ENCODE peak calls at places on chromosomes 11 and 22, in five cellular contexts. One of them, this sample, is unnamed. For H3K4me1, the result is how much of the 10 kb centered on the place peaks cover.

GRCh38 chr11:120012245-120012644 is 125.7 kb downstream of the TRIM29 start:
- DNase-seq in GM23338: no peak
- DNase-seq in Panc1: no peak
- DNase-seq in HCT116: no peak
- DNase-seq in spleen: no peak
- DNase-seq in this sample: no peak

GRCh38 chr22:41350087-41350486 is 31.7 kb upstream of the TEF start:
- DNase-seq in GM23338: no peak
- DNase-seq in Panc1: no peak
- DNase-seq in HCT116: no peak
- DNase-seq in spleen: no peak
- DNase-seq in this sample: no peak

GRCh38 chr11:112412383-112412782 is 151.7 kb upstream of the PLET1 start:
- DNase-seq in GM23338: no peak
- DNase-seq in Panc1: no peak
- DNase-seq in HCT116: no peak
- DNase-seq in spleen: no peak
- DNase-seq in this sample: no peak

GRCh38 chr22:33918676-33919590 is 1.3 kb downstream of the LARGE1 start:
- DNase-seq in GM23338: no peak
- DNase-seq in Panc1: no peak
- DNase-seq in HCT116: no peak
- DNase-seq in spleen: no peak
- DNase-seq in this sample: peak

GRCh38 chr11:72805214-72805613 is 9.0 kb upstream of the ATG16L2 start:
- DNase-seq in GM23338: no peak
- DNase-seq in Panc1: no peak
- DNase-seq in HCT116: no peak
- DNase-seq in spleen: no peak
- DNase-seq in this sample: no peak

GRCh38 chr11:22832315-22833041 is 2.9 kb upstream of the SVIP start:
- DNase-seq in GM23338: no peak
- DNase-seq in Panc1: no peak
- DNase-seq in HCT116: peak
- DNase-seq in spleen: no peak
- DNase-seq in this sample: no peak

GRCh38 chr22:50284479-50284878 is 14.3 kb upstream of the MAPK11 start:
- DNase-seq in GM23338: no peak
- DNase-seq in Panc1: no peak
- DNase-seq in HCT116: no peak
- DNase-seq in spleen: no peak
- DNase-seq in this sample: no peak

GRCh38 chr11:23727821-23728220 is 769.0 kb upstream of the LUZP2 start:
- DNase-seq in GM23338: no peak
- DNase-seq in Panc1: no peak
- DNase-seq in HCT116: no peak
- DNase-seq in spleen: no peak
- DNase-seq in this sample: no peak

GRCh38 chr11:21511835-21512440 is 680.9 kb upstream of the ANO5 start:
- DNase-seq in GM23338: peak
- DNase-seq in Panc1: peak
- DNase-seq in HCT116: peak
- DNase-seq in spleen: no peak
- DNase-seq in this sample: peak

GRCh38 chr11:106442032-106442431 is 364.6 kb downstream of the AASDHPPT start:
- DNase-seq in GM23338: no peak
- DNase-seq in Panc1: no peak
- DNase-seq in HCT116: no peak
- DNase-seq in spleen: no peak
- DNase-seq in this sample: no peak

GRCh38 chr11:88064097-88064705 is 111.0 kb downstream of the RAB38 start:
- DNase-seq in GM23338: no peak
- DNase-seq in Panc1: no peak
- DNase-seq in HCT116: no peak
- DNase-seq in spleen: no peak
- DNase-seq in this sample: no peak

GRCh38 chr11:9571766-9572120 is 1.7 kb upstream of the WEE1 start:
- DNase-seq in GM23338: no peak
- DNase-seq in Panc1: no peak
- DNase-seq in HCT116: no peak
- DNase-seq in spleen: no peak
- DNase-seq in this sample: no peak

GRCh38 chr11:119026970-119027369 is 3.7 kb downstream of the SLC37A4 start:
- DNase-seq in GM23338: no peak
- DNase-seq in Panc1: no peak
- DNase-seq in HCT116: no peak
- DNase-seq in spleen: peak
- DNase-seq in this sample: no peak

GRCh38 chr11:71300187-71300586 is 47.8 kb upstream of the SHANK2 start:
- DNase-seq in GM23338: no peak
- DNase-seq in Panc1: no peak
- DNase-seq in HCT116: no peak
- DNase-seq in spleen: no peak
- DNase-seq in this sample: no peak

GRCh38 chr11:36360833-36361232 is 64.7 kb downstream of the PRR5L start:
- DNase-seq in GM23338: no peak
- DNase-seq in Panc1: no peak
- DNase-seq in HCT116: no peak
- DNase-seq in spleen: no peak
- DNase-seq in this sample: no peak

GRCh38 chr11:17224727-17225126 is 16.9 kb upstream of the PIK3C2A start:
- DNase-seq in GM23338: no peak
- DNase-seq in Panc1: no peak
- DNase-seq in HCT116: no peak
- DNase-seq in spleen: no peak
- DNase-seq in this sample: no peak

GRCh38 chr11:70501933-70502540 is 103.7 kb downstream of the CTTN start:
- DNase-seq in GM23338: no peak
- DNase-seq in Panc1: no peak
- DNase-seq in HCT116: no peak
- DNase-seq in spleen: peak
- DNase-seq in this sample: no peak

GRCh38 chr11:34331329-34331728 is 26.5 kb downstream of the ABTB2 start:
- DNase-seq in GM23338: no peak
- DNase-seq in Panc1: no peak
- DNase-seq in HCT116: no peak
- DNase-seq in spleen: no peak
- DNase-seq in this sample: peak

DNA sequence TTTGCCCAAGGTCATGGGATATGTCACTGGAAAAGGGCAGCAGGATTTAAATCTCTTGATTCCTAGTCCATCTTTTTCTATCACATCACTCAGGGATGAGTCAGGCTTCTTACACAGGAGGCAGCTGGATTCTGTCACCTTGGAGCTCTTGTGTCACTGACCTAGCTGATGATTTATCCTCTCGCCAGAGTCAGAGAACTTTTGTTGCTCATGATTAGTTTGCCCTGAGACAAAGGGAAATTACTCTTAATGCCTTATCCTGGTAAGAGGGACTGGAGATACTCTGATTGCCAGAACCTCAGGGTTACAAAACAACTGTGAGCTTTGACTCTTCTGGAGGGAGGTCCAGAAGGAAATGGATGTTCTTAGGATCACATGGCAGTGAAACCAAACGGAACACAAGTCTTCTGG is 10.1 kb downstream of the COA4 start:
- DNase-seq in GM23338: no peak
- DNase-seq in Panc1: peak
- DNase-seq in HCT116: peak
- DNase-seq in spleen: no peak
- DNase-seq in this sample: no peak
- TF ChIP-seq POLR2AphosphoS5 in GM23338: no peak
- TF ChIP-seq POLR2AphosphoS5 in Panc1: no peak
- TF ChIP-seq POLR2AphosphoS5 in HCT116: no peak
- TF ChIP-seq POLR2AphosphoS5 in spleen: no peak
- TF ChIP-seq POLR2AphosphoS5 in this sample: no peak

GRCh38 chr22:32482708-32483107 is 8.1 kb downstream of the FBXO7 start:
- DNase-seq in GM23338: no peak
- DNase-seq in Panc1: no peak
- DNase-seq in HCT116: no peak
- DNase-seq in spleen: no peak
- DNase-seq in this sample: no peak

GRCh38 chr22:32477608-32478007 is 3.0 kb downstream of the FBXO7 start:
- DNase-seq in GM23338: no peak
- DNase-seq in Panc1: no peak
- DNase-seq in HCT116: no peak
- DNase-seq in spleen: no peak
- DNase-seq in this sample: no peak

GRCh38 chr22:32478994-32479393 is 4.4 kb downstream of the FBXO7 start:
- DNase-seq in GM23338: no peak
- DNase-seq in Panc1: no peak
- DNase-seq in HCT116: no peak
- DNase-seq in spleen: no peak
- DNase-seq in this sample: no peak

GRCh38 chr22:32476804-32477203 is 2.2 kb downstream of the FBXO7 start:
- DNase-seq in GM23338: no peak
- DNase-seq in Panc1: no peak
- DNase-seq in HCT116: no peak
- DNase-seq in spleen: no peak
- DNase-seq in this sample: no peak

DNA sequence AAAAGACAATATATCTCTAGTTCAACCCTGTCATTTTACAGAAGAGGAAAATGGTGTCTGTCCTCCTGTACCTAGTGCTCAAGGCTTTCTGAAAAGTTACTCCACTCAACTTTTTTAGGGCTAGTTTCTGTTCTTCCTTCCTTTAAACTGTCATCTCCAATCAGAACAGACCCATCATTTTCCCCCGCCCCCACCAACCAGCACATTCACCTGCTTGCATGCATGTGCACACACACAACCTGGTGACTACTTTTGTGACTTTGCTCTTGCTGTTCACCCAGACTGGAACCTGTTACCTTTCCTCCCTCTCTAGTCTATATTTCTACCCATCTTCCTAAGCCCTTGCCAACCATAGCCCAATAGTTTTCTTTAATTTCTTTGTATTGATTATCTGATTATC is 5.6 kb downstream of the FBXO7 start:
- DNase-seq in GM23338: no peak
- DNase-seq in Panc1: no peak
- DNase-seq in HCT116: no peak
- DNase-seq in spleen: no peak
- DNase-seq in this sample: no peak
- H3K4me1 ChIP-seq in GM23338: under half
- H3K4me1 ChIP-seq in Panc1: under half
- H3K4me1 ChIP-seq in HCT116: under half
- H3K4me1 ChIP-seq in spleen: half or more
- H3K4me1 ChIP-seq in this sample: under half

GRCh38 chr11:76786053-76787014 is 3.2 kb downstream of the TSKU start:
- DNase-seq in GM23338: no peak
- DNase-seq in Panc1: no peak
- DNase-seq in HCT116: no peak
- DNase-seq in spleen: peak
- DNase-seq in this sample: no peak
- H3K4me3 ChIP-seq in GM23338: peak
- H3K4me3 ChIP-seq in Panc1: no peak
- H3K4me3 ChIP-seq in HCT116: no peak
- H3K4me3 ChIP-seq in spleen: no peak
- H3K4me3 ChIP-seq in this sample: no peak

GRCh38 chr22:45448431-45448830 is 34.9 kb downstream of the RIBC2 start:
- DNase-seq in GM23338: no peak
- DNase-seq in Panc1: no peak
- DNase-seq in HCT116: no peak
- DNase-seq in spleen: no peak
- DNase-seq in this sample: no peak
- TF ChIP-seq POLR2AphosphoS5 in GM23338: no peak
- TF ChIP-seq POLR2AphosphoS5 in Panc1: no peak
- TF ChIP-seq POLR2AphosphoS5 in HCT116: no peak
- TF ChIP-seq POLR2AphosphoS5 in spleen: no peak
- TF ChIP-seq POLR2AphosphoS5 in this sample: no peak

GRCh38 chr11:63472372-63472771 is 18.6 kb downstream of the PLAAT5 start:
- DNase-seq in GM23338: no peak
- DNase-seq in Panc1: no peak
- DNase-seq in HCT116: no peak
- DNase-seq in spleen: no peak
- DNase-seq in this sample: no peak
- H3K4me1 ChIP-seq in GM23338: under half
- H3K4me1 ChIP-seq in Panc1: under half
- H3K4me1 ChIP-seq in HCT116: under half
- H3K4me1 ChIP-seq in spleen: under half
- H3K4me1 ChIP-seq in this sample: under half

GRCh38 chr11:1906623-1907423 is 12.7 kb upstream of the TNNT3 start:
- DNase-seq in GM23338: peak
- DNase-seq in Panc1: no peak
- DNase-seq in HCT116: no peak
- DNase-seq in spleen: no peak
- DNase-seq in this sample: no peak
- H3K4me3 ChIP-seq in GM23338: no peak
- H3K4me3 ChIP-seq in Panc1: no peak
- H3K4me3 ChIP-seq in HCT116: no peak
- H3K4me3 ChIP-seq in spleen: no peak
- H3K4me3 ChIP-seq in this sample: no peak

GRCh38 chr22:20396639-20397038 is 2.7 kb downstream of the ZNF74 start:
- DNase-seq in GM23338: no peak
- DNase-seq in Panc1: no peak
- DNase-seq in HCT116: no peak
- DNase-seq in spleen: no peak
- DNase-seq in this sample: no peak
- TF ChIP-seq POLR2AphosphoS5 in GM23338: no peak
- TF ChIP-seq POLR2AphosphoS5 in Panc1: no peak
- TF ChIP-seq POLR2AphosphoS5 in HCT116: no peak
- TF ChIP-seq POLR2AphosphoS5 in spleen: no peak
- TF ChIP-seq POLR2AphosphoS5 in this sample: no peak

GRCh38 chr22:29917052-29917902 is 34.3 kb downstream of the MTMR3 start:
- DNase-seq in GM23338: peak
- DNase-seq in Panc1: no peak
- DNase-seq in HCT116: no peak
- DNase-seq in spleen: no peak
- DNase-seq in this sample: no peak

GRCh38 chr22:29914165-29914564 is 31.2 kb downstream of the MTMR3 start:
- DNase-seq in GM23338: peak
- DNase-seq in Panc1: peak
- DNase-seq in HCT116: no peak
- DNase-seq in spleen: no peak
- DNase-seq in this sample: no peak

GRCh38 chr22:29914991-29915390 is 32.0 kb downstream of the MTMR3 start:
- DNase-seq in GM23338: no peak
- DNase-seq in Panc1: no peak
- DNase-seq in HCT116: no peak
- DNase-seq in spleen: no peak
- DNase-seq in this sample: no peak

GRCh38 chr22:29912605-29913398 is 29.8 kb downstream of the MTMR3 start:
- DNase-seq in GM23338: no peak
- DNase-seq in Panc1: no peak
- DNase-seq in HCT116: no peak
- DNase-seq in spleen: no peak
- DNase-seq in this sample: no peak

GRCh38 chr22:29916007-29916544 is 33.1 kb downstream of the MTMR3 start:
- DNase-seq in GM23338: no peak
- DNase-seq in Panc1: no peak
- DNase-seq in HCT116: no peak
- DNase-seq in spleen: no peak
- DNase-seq in this sample: no peak
- H3K4me1 ChIP-seq in GM23338: under half
- H3K4me1 ChIP-seq in Panc1: under half
- H3K4me1 ChIP-seq in HCT116: under half
- H3K4me1 ChIP-seq in spleen: half or more
- H3K4me1 ChIP-seq in this sample: under half

This sample was measured in prostate gland.